ENCODE peak calls at places on chromosome 1, in eight cellular contexts. X is lower lobe of right lung, D is stomach, G is cardiac fibroblast, Z is kidney epithelial cell, Y is ovary, N is transverse colon, M is choroid plexus epithelial cell. B is an unnamed sample.

GRCh38 chr1:212110617-212111016 is 75.1 kb downstream of the DTL start:
- DNase-seq in X (no peak), D (peak), G (peak), Z (no peak), Y (no peak), N (no peak), M (peak), B (peak)

GRCh38 chr1:18118078-18118477 is 10.5 kb downstream of the IGSF21 start:
- DNase-seq in X (no peak), D (no peak), G (no peak), Z (no peak), Y (no peak), N (no peak), M (no peak), B (no peak)

GRCh38 chr1:8026153-8026975 is at the start of gene ERRFI1:
- DNase-seq in X (peak), D (peak), G (peak), Z (no peak), Y (peak), N (peak), M (peak), B (peak)

GRCh38 chr1:113231866-113232265 is 158.4 kb upstream of the MAGI3 start:
- DNase-seq in X (no peak), D (no peak), G (no peak), Z (no peak), Y (no peak), N (no peak), M (no peak), B (no peak)

GRCh38 chr1:201639826-201640225 is 100.9 kb downstream of the NAV1 start:
- DNase-seq in X (no peak), D (no peak), G (peak), Z (no peak), Y (peak), N (no peak), M (no peak), B (no peak)

GRCh38 chr1:28437260-28437923 is 67.9 kb downstream of the PHACTR4 start:
- DNase-seq in X (no peak), D (no peak), G (peak), Z (no peak), Y (no peak), N (peak), M (peak), B (peak)

GRCh38 chr1:8458607-8459006 is 140.7 kb downstream of the SLC45A1 start:
- DNase-seq in X (no peak), D (no peak), G (no peak), Z (no peak), Y (no peak), N (no peak), M (no peak), B (no peak)

GRCh38 chr1:78078358-78078757 is 32.6 kb downstream of the GIPC2 start:
- DNase-seq in X (no peak), D (no peak), G (no peak), Z (no peak), Y (no peak), N (no peak), M (no peak), B (no peak)

GRCh38 chr1:7993593-7994479 is 32.3 kb downstream of the ERRFI1 start:
- DNase-seq in X (no peak), D (no peak), G (peak), Z (peak), Y (no peak), N (no peak), M (peak), B (peak)

GRCh38 chr1:239247299-239247698 is 139.1 kb upstream of the CHRM3 start:
- DNase-seq in X (no peak), D (no peak), G (peak), Z (no peak), Y (no peak), N (no peak), M (peak), B (no peak)

GRCh38 chr1:52423771-52424170 is 19.4 kb downstream of the PRPF38A start:
- DNase-seq in X (no peak), D (no peak), G (no peak), Z (no peak), Y (no peak), N (no peak), M (no peak), B (no peak)

GRCh38 chr1:1361233-1361981 is 3.1 kb upstream of the MXRA8 start:
- DNase-seq in X (no peak), D (no peak), G (no peak), Z (no peak), Y (peak), N (no peak), M (peak), B (no peak)

GRCh38 chr1:246659594-246660140 is 64.5 kb upstream of the SCCPDH start:
- DNase-seq in X (no peak), D (no peak), G (no peak), Z (no peak), Y (no peak), N (no peak), M (no peak), B (no peak)

GRCh38 chr1:231931146-231931545 is 304.6 kb downstream of the DISC1 start:
- DNase-seq in X (no peak), D (no peak), G (no peak), Z (no peak), Y (no peak), N (no peak), M (no peak), B (no peak)

GRCh38 chr1:242212401-242212800 is 213.5 kb upstream of the MAP1LC3C start:
- DNase-seq in X (no peak), D (no peak), G (no peak), Z (no peak), Y (no peak), N (no peak), M (no peak), B (no peak)

GRCh38 chr1:21703318-21703963 is 34.3 kb upstream of the RAP1GAP start:
- DNase-seq in X (no peak), D (no peak), G (peak), Z (no peak), Y (no peak), N (no peak), M (peak), B (peak)

GRCh38 chr1:14738235-14738634 is 139.8 kb downstream of the KAZN start:
- DNase-seq in X (no peak), D (no peak), G (no peak), Z (no peak), Y (no peak), N (no peak), M (no peak), B (peak)

GRCh38 chr1:207997486-207998268 is 86.8 kb upstream of the CD34 start:
- DNase-seq in X (peak), D (peak), G (peak), Z (no peak), Y (peak), N (peak), M (peak), B (peak)

GRCh38 chr1:22739648-22740385 is 29.2 kb downstream of the EPHB2 start:
- DNase-seq in X (no peak), D (no peak), G (peak), Z (peak), Y (peak), N (peak), M (peak), B (peak)

GRCh38 chr1:202143768-202144509 is 598 bp downstream of the ARL8A start:
- DNase-seq in X (peak), D (no peak), G (peak), Z (no peak), Y (peak), N (peak), M (no peak), B (peak)

GRCh38 chr1:9466780-9467755 is 72.2 kb upstream of the SLC25A33 start:
- DNase-seq in X (no peak), D (peak), G (no peak), Z (no peak), Y (peak), N (peak), M (peak), B (no peak)

GRCh38 chr1:30969903-30970302 is 61.3 kb upstream of the SDC3 start:
- DNase-seq in X (no peak), D (no peak), G (no peak), Z (no peak), Y (no peak), N (no peak), M (no peak), B (no peak)

GRCh38 chr1:217747156-217747769 is 116.1 kb downstream of the SPATA17 start:
- DNase-seq in X (no peak), D (no peak), G (peak), Z (peak), Y (no peak), N (no peak), M (peak), B (peak)

GRCh38 chr1:52368383-52369172 is 2.6 kb upstream of the CC2D1B start:
- DNase-seq in X (peak), D (peak), G (peak), Z (peak), Y (peak), N (peak), M (peak), B (peak)

GRCh38 chr1:119045091-119045746 is 57.1 kb upstream of the TBX15 start:
- DNase-seq in X (no peak), D (no peak), G (no peak), Z (peak), Y (no peak), N (no peak), M (no peak), B (no peak)

GRCh38 chr1:105210747-105211146 is 1461.0 kb downstream of the AMY1C start:
- DNase-seq in X (no peak), D (no peak), G (no peak), Z (no peak), Y (no peak), N (no peak), M (no peak), B (no peak)

GRCh38 chr1:86394416-86394815 is 1.7 kb downstream of the ODF2L start:
- DNase-seq in X (no peak), D (no peak), G (peak), Z (no peak), Y (no peak), N (no peak), M (peak), B (peak)

GRCh38 chr1:243473281-243474210 is 217.7 kb downstream of the SDCCAG8 start:
- DNase-seq in X (no peak), D (no peak), G (peak), Z (no peak), Y (no peak), N (no peak), M (peak), B (peak)

GRCh38 chr1:101112051-101112770 is 86.6 kb upstream of the DPH5 start:
- DNase-seq in X (peak), D (no peak), G (peak), Z (no peak), Y (no peak), N (peak), M (no peak), B (no peak)

GRCh38 chr1:206100226-206100780 is 16.9 kb downstream of the AVPR1B start:
- DNase-seq in X (no peak), D (no peak), G (no peak), Z (no peak), Y (no peak), N (no peak), M (no peak), B (no peak)

GRCh38 chr1:6220236-6220635 is 14.3 kb downstream of the RNF207 start:
- DNase-seq in X (no peak), D (no peak), G (no peak), Z (peak), Y (no peak), N (no peak), M (no peak), B (no peak)
- H3K4me3 ChIP-seq in X (no peak), D (no peak), G (no peak), Z (no peak), Y (no peak), N (no peak), M (no peak), B (no peak)

DNA sequence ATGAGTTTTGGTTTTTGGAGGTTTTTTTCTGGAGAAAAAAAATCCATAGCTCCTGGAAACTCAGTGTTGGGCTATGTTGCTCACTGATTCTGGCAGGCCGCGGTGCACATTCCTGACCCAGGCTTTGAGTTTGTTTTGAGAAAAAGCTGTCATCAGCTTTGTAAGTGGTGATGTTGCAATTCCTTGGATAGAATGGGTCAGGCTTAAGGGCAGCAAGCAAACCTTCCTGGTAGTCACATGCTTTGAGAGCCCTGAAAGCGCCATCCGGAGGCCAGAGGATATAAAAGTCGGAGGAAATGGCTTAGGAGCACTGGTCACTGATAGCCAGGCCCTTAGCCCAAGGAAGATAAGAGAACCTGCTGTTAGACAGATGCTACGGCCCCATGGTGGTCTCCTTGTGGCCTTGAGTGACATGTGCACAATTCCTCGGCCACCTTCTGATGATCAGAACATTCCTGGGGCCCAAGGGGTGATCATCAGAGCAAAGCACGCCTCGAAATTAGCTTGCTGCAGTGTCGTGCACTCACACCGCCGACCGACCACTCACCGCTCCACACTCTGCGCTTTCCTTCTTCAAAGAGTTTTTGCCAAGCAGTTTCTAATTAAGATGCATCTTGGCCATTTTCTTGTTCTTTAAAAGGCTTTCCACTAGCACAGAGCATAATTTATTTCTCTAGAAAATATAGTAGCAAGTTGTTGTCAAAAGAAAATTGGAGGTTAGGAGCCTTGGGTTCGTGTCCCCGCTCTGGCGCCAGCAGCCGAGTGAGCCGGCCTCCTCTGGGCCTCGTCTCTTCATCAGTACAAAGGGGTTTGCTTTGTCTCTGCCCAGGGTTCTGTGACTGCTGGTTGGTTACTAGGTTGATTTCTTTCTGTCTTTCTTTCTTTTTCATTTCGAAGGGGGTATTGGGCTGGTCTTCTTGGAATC is 78.7 kb downstream of the MAN1C1 start:
- DNase-seq in X (peak), D (peak), G (peak), Z (peak), Y (peak), N (peak), M (peak), B (peak)
- TF ChIP-seq CTCF in X (peak), D (no peak), G (peak), Z (peak), Y (no peak), N (no peak), M (peak), B (peak)

DNA sequence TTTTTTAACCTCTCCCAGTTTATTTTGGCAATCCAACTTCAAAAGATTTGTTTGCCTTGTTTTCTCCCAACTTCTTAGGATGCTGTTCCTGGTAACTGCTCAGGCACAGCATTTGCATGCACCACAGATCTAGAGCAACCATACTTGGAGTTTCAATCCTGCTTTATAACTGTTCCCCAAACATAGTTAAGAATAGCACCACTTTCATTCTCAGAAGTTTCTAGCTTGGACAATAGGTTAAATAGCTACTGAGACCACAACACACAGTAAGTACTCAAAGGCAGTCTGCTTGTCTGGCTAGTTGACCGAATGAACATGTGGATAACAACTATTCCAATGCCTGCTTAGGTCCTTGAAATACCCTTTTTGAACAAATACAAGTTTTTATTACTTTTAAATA is 76.8 kb downstream of the FOXJ3 start:
- DNase-seq in X (no peak), D (no peak), G (no peak), Z (no peak), Y (no peak), N (no peak), M (peak), B (peak)
- H3K4me3 ChIP-seq in X (no peak), D (no peak), G (no peak), Z (no peak), Y (no peak), N (no peak), M (no peak), B (no peak)

DNA sequence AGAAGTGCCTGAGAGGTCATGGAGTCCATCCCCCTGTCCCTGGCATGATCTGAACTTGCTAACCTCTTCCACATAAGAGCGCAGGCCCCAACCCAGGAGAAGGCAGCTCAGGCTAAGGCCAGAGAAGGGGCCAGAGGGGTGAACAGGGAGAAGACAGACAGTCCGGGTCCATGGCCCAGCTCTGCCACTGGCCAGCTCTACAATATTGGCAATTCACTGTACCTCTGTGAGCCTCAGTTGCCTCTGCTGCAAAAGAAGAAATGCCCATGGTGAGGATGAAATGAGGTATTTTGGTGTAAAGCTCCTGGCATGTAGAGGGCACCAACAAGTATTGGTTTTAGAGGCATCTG is 72.2 kb downstream of the CAMK2N1 start:
- DNase-seq in X (no peak), D (no peak), G (no peak), Z (no peak), Y (no peak), N (no peak), M (no peak), B (no peak)
- TF ChIP-seq CTCF in X (no peak), D (no peak), G (no peak), Z (no peak), Y (no peak), N (no peak), M (no peak), B (no peak)

GRCh38 chr1:161427733-161428516 is 60.2 kb upstream of the CFAP126 start:
- DNase-seq in X (no peak), D (no peak), G (peak), Z (no peak), Y (no peak), N (no peak), M (peak), B (peak)
- H3K4me3 ChIP-seq in X (peak), D (no peak), G (no peak), Z (no peak), Y (no peak), N (no peak), M (peak), B (peak)

DNA sequence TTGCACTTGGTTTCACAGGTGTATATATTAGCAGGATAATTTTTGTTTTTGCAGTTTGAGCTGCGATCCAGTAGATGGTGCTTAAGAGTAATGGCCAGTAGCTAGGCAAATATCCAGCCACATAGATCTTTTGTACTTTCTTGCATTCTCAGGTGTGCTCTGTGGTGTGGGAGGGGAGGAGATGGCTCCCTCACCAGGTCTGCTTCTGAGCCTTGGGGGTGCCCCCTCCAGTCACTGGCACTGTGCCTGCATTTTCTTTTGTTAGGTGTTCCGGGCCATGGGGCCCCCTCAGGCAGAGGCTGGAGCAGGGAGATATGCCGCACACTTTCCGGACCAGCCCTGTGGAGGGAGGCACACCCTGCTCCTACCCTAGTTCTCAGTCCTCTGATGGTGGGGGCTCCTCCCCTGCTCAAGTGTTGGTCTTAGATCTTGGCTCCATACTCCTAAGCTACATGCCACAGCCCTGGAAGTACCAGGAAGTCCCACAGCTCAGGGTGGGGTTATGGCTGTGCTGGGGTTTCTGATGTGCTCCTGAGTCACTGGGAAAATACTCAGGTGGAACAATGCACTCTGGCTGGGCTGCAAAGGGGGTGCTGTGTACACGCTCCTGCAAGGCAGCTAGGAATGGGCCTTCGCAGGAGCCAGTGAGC is 197.6 kb upstream of the DMRTA2 start:
- DNase-seq in X (peak), D (peak), G (peak), Z (peak), Y (no peak), N (peak), M (peak), B (peak)
- TF ChIP-seq CTCF in X (peak), D (peak), G (peak), Z (peak), Y (no peak), N (peak), M (peak), B (peak)

DNA sequence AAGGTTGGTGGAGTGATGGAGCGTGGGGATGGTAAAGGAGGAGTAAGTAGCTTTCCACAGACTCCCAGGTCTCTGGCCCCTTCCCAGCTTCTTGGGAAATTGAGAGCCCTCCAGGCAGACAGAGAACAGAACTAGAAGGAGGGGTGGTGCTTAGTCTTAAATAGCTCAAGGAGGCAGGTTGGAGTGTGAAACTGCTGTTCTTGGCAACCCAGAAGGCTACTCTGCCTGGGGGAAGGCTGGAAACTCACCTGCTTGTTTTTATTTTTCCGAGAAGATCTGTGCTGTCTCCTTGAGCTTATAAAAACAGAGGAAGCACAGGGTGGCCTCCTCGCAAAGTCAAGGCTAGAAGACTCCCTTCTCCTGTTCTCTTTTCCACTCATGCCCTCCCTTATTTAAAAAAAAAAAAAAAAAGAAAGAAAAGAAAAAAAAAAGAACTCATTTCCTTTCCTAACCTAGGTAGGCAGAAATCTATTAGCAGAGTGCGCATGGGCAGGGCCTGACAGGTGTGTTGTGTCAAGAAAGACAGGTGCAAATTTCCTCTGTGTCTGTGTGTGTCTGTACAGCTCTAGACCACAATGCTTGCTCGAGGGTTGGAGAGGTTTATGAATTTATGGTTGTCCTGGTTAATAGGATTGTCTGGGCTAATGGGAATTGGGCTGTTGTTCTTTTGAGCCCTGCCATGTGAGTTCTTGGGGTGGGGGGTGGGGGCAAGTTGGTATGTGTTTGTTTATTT is 2.1 kb downstream of the PROX1 start:
- DNase-seq in X (no peak), D (no peak), G (no peak), Z (no peak), Y (no peak), N (peak), M (no peak), B (no peak)
- H3K4me3 ChIP-seq in X (peak), D (peak), G (peak), Z (no peak), Y (peak), N (no peak), M (no peak), B (peak)